ENCODE peak calls at places on chromosomes 1 and 21, in four cellular contexts. E is GM23338, F is uterus, P is testis. W is an unnamed sample.

GRCh38 chr1:88595355-88595754 is 88.7 kb upstream of the PKN2 start:
- DNase-seq in E (peak; percentile 67), P (no peak), F (no peak), W (no peak)

GRCh38 chr1:76867342-76868130 is at the start of gene ST6GALNAC5:
- DNase-seq in P (peak; percentile 73), E (peak; percentile 82), F (no peak), W (no peak)

GRCh38 chr1:85465099-85465790 is at the start of gene DDAH1:
- DNase-seq in E (peak; percentile 79), F (peak; percentile 50), P (peak; percentile 84), W (peak; percentile 69)

GRCh38 chr1:77412069-77412793 is 130.4 kb downstream of the AK5 start:
- DNase-seq in E (no peak), F (no peak), P (no peak), W (no peak)

GRCh38 chr1:167799747-167800146 is 78.0 kb downstream of the MPZL1 start:
- DNase-seq in E (no peak), P (no peak), F (no peak), W (no peak)

GRCh38 chr1:103162360-103162759 is 54.0 kb upstream of the COL11A1 start:
- DNase-seq in P (no peak), E (no peak), F (no peak), W (no peak)

GRCh38 chr1:222769968-222770620 is 33.1 kb downstream of the FAM177B start:
- DNase-seq in P (no peak), F (no peak), E (no peak), W (no peak)

GRCh38 chr1:157868664-157869063 is 27.1 kb upstream of the CD5L start:
- DNase-seq in E (peak; percentile 6), F (no peak), P (no peak), W (no peak)

GRCh38 chr1:32321712-32322291 is 14.2 kb downstream of the MARCKSL1 start:
- DNase-seq in E (no peak), F (no peak), P (no peak), W (no peak)

GRCh38 chr1:3061981-3062615 is 6.9 kb upstream of the PRDM16 start:
- DNase-seq in F (no peak), P (no peak), E (no peak), W (no peak)

GRCh38 chr1:17723684-17724083 is 31.4 kb upstream of the ACTL8 start:
- DNase-seq in P (peak; percentile 38), F (no peak), E (peak; percentile 53), W (no peak)

GRCh38 chr1:17216078-17216477 is 11.2 kb downstream of the PADI1 start:
- DNase-seq in P (no peak), E (no peak), F (no peak), W (no peak)

GRCh38 chr1:38003261-38004250 is 1.8 kb downstream of the FHL3 start:
- DNase-seq in P (no peak), E (peak; percentile 41), F (peak; percentile 35), W (peak; percentile 78)

GRCh38 chr1:156012051-156012817 is 8.5 kb downstream of the SSR2 start:
- DNase-seq in F (no peak), E (no peak), P (no peak), W (no peak)

GRCh38 chr1:203590559-203590958 is 36.1 kb upstream of the ATP2B4 start:
- DNase-seq in F (no peak), P (no peak), E (no peak), W (no peak)

GRCh38 chr21:15080504-15080903 is 15.7 kb upstream of the NRIP1 start:
- DNase-seq in F (no peak), P (no peak), E (no peak), W (no peak)

GRCh38 chr1:24641646-24642151 is 1.4 kb upstream of the SRRM1 start:
- DNase-seq in P (peak; percentile 47), F (peak; percentile 62), E (peak; percentile 41), W (peak; percentile 67)

GRCh38 chr1:26409191-26409751 is 1.3 kb upstream of the LIN28A start:
- DNase-seq in F (no peak), P (peak; percentile 26), E (peak; percentile 91), W (no peak)

GRCh38 chr1:113415256-113416189 is 25.2 kb downstream of the MAGI3 start:
- DNase-seq in F (no peak), P (no peak), E (no peak), W (no peak)

GRCh38 chr1:109170051-109170775 is 43.5 kb upstream of the SARS1 start:
- DNase-seq in E (no peak), F (no peak), P (no peak), W (no peak)

GRCh38 chr21:38773108-38774061 is 32.3 kb upstream of the ETS2 start:
- DNase-seq in F (no peak), P (no peak), E (no peak), W (no peak)

GRCh38 chr1:227321035-227321434 is 2.7 kb upstream of the CDC42BPA start:
- DNase-seq in F (no peak), E (no peak), P (no peak), W (no peak)

GRCh38 chr1:54006508-54006907 is 11.5 kb downstream of the LDLRAD1 start:
- DNase-seq in P (no peak), E (no peak), F (no peak), W (no peak)

GRCh38 chr1:31701137-31701736 is 2.6 kb downstream of the COL16A1 start:
- DNase-seq in P (peak; percentile 85), F (peak; percentile 98), E (no peak), W (peak; percentile 93)

GRCh38 chr1:198686069-198686728 is 47.4 kb downstream of the PTPRC start:
- DNase-seq in P (no peak), E (peak; percentile 43), F (no peak), W (no peak)

GRCh38 chr1:178908358-178908757 is 37.5 kb upstream of the ANGPTL1 start:
- DNase-seq in P (no peak), E (no peak), F (no peak), W (no peak)

GRCh38 chr1:170518185-170518834 is 13.7 kb upstream of the GORAB start:
- DNase-seq in P (no peak), F (no peak), E (no peak), W (no peak)

GRCh38 chr1:197465528-197466205 is 197.6 kb downstream of the CRB1 start:
- DNase-seq in P (no peak), E (no peak), F (no peak), W (no peak)

GRCh38 chr1:50603274-50604271 is 180.3 kb upstream of the DMRTA2 start:
- DNase-seq in E (no peak), F (no peak), P (no peak), W (no peak)

GRCh38 chr1:3779265-3779911 is 6.8 kb downstream of the SMIM1 start:
- DNase-seq in E (no peak), F (no peak), P (no peak), W (no peak)

GRCh38 chr21:32083175-32083574 is 195.7 kb downstream of the MIS18A start:
- DNase-seq in E (no peak), P (no peak), F (no peak), W (no peak)

GRCh38 chr1:79431341-79431740 is 424.8 kb upstream of the ADGRL4 start:
- DNase-seq in E (no peak), F (no peak), P (no peak), W (no peak)

GRCh38 chr1:238954865-238955264 is 431.5 kb upstream of the CHRM3 start:
- DNase-seq in E (no peak), P (no peak), F (no peak), W (no peak)

GRCh38 chr1:44086722-44087474 is 31.7 kb upstream of the KLF17 start:
- DNase-seq in F (no peak), P (no peak), E (no peak), W (no peak)

DNA sequence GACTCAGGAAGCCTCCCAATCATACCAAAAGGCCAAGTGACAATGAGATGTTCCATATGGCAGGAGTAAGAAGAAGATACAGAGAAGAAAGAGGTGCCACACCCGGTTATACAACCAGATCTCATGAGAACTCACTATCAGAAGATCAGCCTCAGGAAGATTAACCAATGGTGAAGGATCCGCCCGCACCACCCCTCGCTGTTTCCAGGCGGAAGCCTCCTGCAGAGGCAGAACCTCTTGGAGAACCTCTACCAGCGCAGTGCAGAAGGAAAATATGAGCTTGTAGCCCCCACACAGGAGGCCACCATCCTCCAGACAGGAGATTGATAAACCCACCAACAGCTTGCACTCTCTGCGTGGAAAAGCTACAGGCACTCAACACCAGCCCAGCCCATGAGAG is 245.1 kb downstream of the POTED start:
- DNase-seq in E (no peak), P (no peak), F (no peak), W (no peak)
- H3K27ac ChIP-seq in E (no peak overlapping the region), P (no peak overlapping the region), F (no peak overlapping the region), W (no peak overlapping the region)

GRCh38 chr1:201683397-201683796 is 144.5 kb downstream of the NAV1 start:
- DNase-seq in P (no peak), E (no peak), F (no peak), W (no peak)

GRCh38 chr1:201689647-201690046 is 139.3 kb upstream of the IPO9 start:
- DNase-seq in F (no peak), P (no peak), E (no peak), W (no peak)

GRCh38 chr1:201690528-201690927 is 138.4 kb upstream of the IPO9 start:
- DNase-seq in E (no peak), P (no peak), F (no peak), W (no peak)

GRCh38 chr1:201685485-201685884 is 143.5 kb upstream of the IPO9 start:
- DNase-seq in P (no peak), F (no peak), E (no peak), W (no peak)

GRCh38 chr1:201686709-201687455 is 142.1 kb upstream of the IPO9 start:
- DNase-seq in E (peak; percentile 67), F (no peak), P (no peak), W (no peak)
- H3K27ac ChIP-seq in E (peak overlapping the region; percentile 83), F (no peak overlapping the region), P (no peak overlapping the region), W (no peak overlapping the region)

GRCh38 chr1:10651793-10652192 is 144.7 kb downstream of the CASZ1 start:
- DNase-seq in P (no peak), F (no peak), E (peak; percentile 66), W (no peak)

GRCh38 chr1:10655002-10655401 is 141.4 kb downstream of the CASZ1 start:
- DNase-seq in F (no peak), E (no peak), P (no peak), W (no peak)

GRCh38 chr1:10652626-10653025 is 143.8 kb downstream of the CASZ1 start:
- DNase-seq in E (no peak), P (no peak), F (no peak), W (no peak)

GRCh38 chr1:10651377-10651776 is 145.1 kb downstream of the CASZ1 start:
- DNase-seq in F (no peak), E (peak; percentile 65), P (no peak), W (no peak)

GRCh38 chr1:10653370-10654125 is 142.9 kb downstream of the CASZ1 start:
- DNase-seq in P (no peak), E (no peak), F (no peak), W (no peak)
- H3K27ac ChIP-seq in P (no peak overlapping the region), E (no peak overlapping the region), F (no peak overlapping the region), W (no peak overlapping the region)

DNA sequence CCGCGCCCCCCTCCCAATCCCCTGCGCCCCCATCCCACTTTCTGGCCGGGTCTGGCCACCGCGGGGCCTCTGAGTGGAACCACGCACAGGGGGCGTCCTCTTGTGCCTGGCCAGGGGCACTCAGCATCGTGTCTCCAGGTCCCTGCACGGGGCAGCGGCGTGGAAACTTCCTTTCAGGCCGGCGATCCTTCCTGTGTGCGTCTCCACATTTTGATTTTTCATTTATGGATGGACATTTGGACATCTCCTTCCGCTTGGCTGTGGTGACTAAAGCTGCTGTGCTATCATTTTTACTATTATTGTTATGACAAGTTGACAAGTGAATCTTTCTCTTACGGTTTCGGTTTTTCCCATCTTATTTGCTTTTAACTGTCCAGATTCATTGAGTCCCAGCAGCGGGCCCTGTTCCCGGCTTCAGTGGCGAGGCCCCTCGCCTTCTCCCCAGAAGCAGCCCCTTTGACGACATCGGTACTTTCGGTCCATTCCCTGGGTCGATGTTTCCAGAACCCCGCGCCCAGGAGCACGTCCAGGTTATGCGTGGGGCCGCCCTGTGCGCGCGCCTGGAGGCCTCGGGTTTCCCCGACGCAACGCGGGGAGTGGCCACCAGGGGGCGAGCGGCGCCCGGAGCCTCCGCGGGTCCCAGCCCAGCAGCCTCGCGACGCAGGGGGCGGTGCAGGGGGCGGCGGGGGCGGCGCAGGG is 12.4 kb upstream of the SLC19A1 start:
- DNase-seq in P (peak; percentile 87), E (peak; percentile 71), F (peak; percentile 89), W (peak; percentile 81)
- H3K27ac ChIP-seq in P (peak overlapping the region; percentile 65), E (no peak overlapping the region), F (peak overlapping the region; percentile 79), W (no peak overlapping the region)